ENCODE peak calls at places on chromosomes 6 and 20, in five cellular contexts. B, G, Q, N and T are unnamed samples.

GRCh38 chr6:155493694-155494143 is 38.1 kb upstream of the NOX3 start:
- DNase-seq in B (peak; percentile 81), G (no peak), Q (no peak), N (no peak), T (peak; percentile 55)

GRCh38 chr20:43558412-43559146 is at the start of gene SGK2:
- DNase-seq in B (peak; percentile 83), G (peak; percentile 47), Q (no peak), N (no peak), T (peak; percentile 90)

GRCh38 chr6:144298167-144298671 is 13.1 kb downstream of the UTRN start:
- DNase-seq in B (peak; percentile 24), G (no peak), Q (no peak), N (no peak), T (no peak)

GRCh38 chr6:4928426-4928825 is 75.4 kb downstream of the RPP40 start:
- DNase-seq in B (no peak), G (no peak), Q (no peak), N (no peak), T (no peak)

GRCh38 chr6:14969126-14969525 is 276.7 kb upstream of the JARID2 start:
- DNase-seq in B (no peak), G (no peak), Q (no peak), N (no peak), T (no peak)

GRCh38 chr20:7656662-7657061 is 283.6 kb downstream of the HAO1 start:
- DNase-seq in B (no peak), G (no peak), Q (no peak), N (no peak), T (no peak)

GRCh38 chr6:165439928-165440554 is 130.6 kb upstream of the C6orf118 start:
- DNase-seq in B (peak; percentile 68), G (no peak), Q (no peak), N (no peak), T (no peak)

GRCh38 chr20:20551409-20551808 is 161.0 kb downstream of the RALGAPA2 start:
- DNase-seq in B (no peak), G (no peak), Q (no peak), N (no peak), T (no peak)

GRCh38 chr6:44105146-44105545 is 22.1 kb downstream of the MRPL14 start:
- DNase-seq in B (no peak), G (no peak), Q (no peak), N (no peak), T (no peak)

GRCh38 chr6:3139090-3139903 is 18.0 kb downstream of the TUBB2A start:
- DNase-seq in B (peak; percentile 82), G (no peak), Q (peak; percentile 79), N (no peak), T (no peak)

GRCh38 chr6:89311853-89312531 is 3.1 kb downstream of the GABRR2 start:
- DNase-seq in B (peak; percentile 62), G (no peak), Q (peak; percentile 48), N (peak; percentile 93), T (peak; percentile 43)

GRCh38 chr6:47789553-47789952 is 7.7 kb downstream of the OPN5 start:
- DNase-seq in B (no peak), G (no peak), Q (no peak), N (no peak), T (no peak)

GRCh38 chr6:13159295-13159694 is 169.0 kb downstream of the TBC1D7 start:
- DNase-seq in B (no peak), G (no peak), Q (peak; percentile 76), N (no peak), T (no peak)

GRCh38 chr6:157020398-157021266 is 243.5 kb downstream of the ARID1B start:
- DNase-seq in B (peak; percentile 68), G (no peak), Q (peak; percentile 64), N (peak; percentile 93), T (peak; percentile 31)

GRCh38 chr6:149112976-149113375 is 204.5 kb upstream of the TAB2 start:
- DNase-seq in B (no peak), G (no peak), Q (no peak), N (no peak), T (no peak)

GRCh38 chr6:151240036-151240685 is 394 bp downstream of the AKAP12 start:
- DNase-seq in B (peak; percentile 83), G (peak; percentile 74), Q (no peak), N (peak; percentile 92), T (peak; percentile 49)

GRCh38 chr6:39929039-39929732 is 5.1 kb downstream of the MOCS1 start:
- DNase-seq in B (no peak), G (peak; percentile 16), Q (no peak), N (no peak), T (no peak)

GRCh38 chr20:36085686-36086267 is 68.8 kb upstream of the EPB41L1 start:
- DNase-seq in B (peak; percentile 85), G (no peak), Q (no peak), N (no peak), T (peak; percentile 93)

GRCh38 chr6:131101911-131102680 is 33.2 kb upstream of the AKAP7 start:
- DNase-seq in B (peak; percentile 49), G (no peak), Q (no peak), N (no peak), T (no peak)

GRCh38 chr6:144151010-144151727 is 852 bp downstream of the STX11 start:
- DNase-seq in B (peak; percentile 28), G (peak; percentile 77), Q (peak; percentile 77), N (no peak), T (no peak)

GRCh38 chr20:44660506-44660905 is 9.0 kb upstream of the ADA start:
- DNase-seq in B (no peak), G (no peak), Q (peak; percentile 48), N (no peak), T (no peak)

GRCh38 chr20:5349448-5349847 is 32.7 kb upstream of the PROKR2 start:
- DNase-seq in B (no peak), G (no peak), Q (no peak), N (no peak), T (no peak)

GRCh38 chr20:15930324-15931305 is 642.6 kb downstream of the KIF16B start:
- DNase-seq in B (peak; percentile 70), G (no peak), Q (no peak), N (no peak), T (no peak)

GRCh38 chr20:57103146-57103800 is 163.2 kb downstream of the BMP7 start:
- DNase-seq in B (no peak), G (no peak), Q (no peak), N (no peak), T (no peak)

GRCh38 chr20:44701889-44702288 is 13.3 kb upstream of the CCN5 start:
- DNase-seq in B (no peak), G (no peak), Q (no peak), N (peak; percentile 59), T (no peak)

GRCh38 chr20:62692176-62692575 is 16.5 kb upstream of the NTSR1 start:
- DNase-seq in B (no peak), G (no peak), Q (no peak), N (no peak), T (no peak)

GRCh38 chr6:7106752-7107577 is 796 bp upstream of the RREB1 start:
- DNase-seq in B (peak; percentile 68), G (peak; percentile 90), Q (peak; percentile 60), N (peak; percentile 92), T (peak; percentile 20)

GRCh38 chr20:45059022-45059728 is 41.8 kb downstream of the KCNS1 start:
- DNase-seq in B (no peak), G (no peak), Q (no peak), N (no peak), T (no peak)

GRCh38 chr20:43631598-43631997 is 35.3 kb upstream of the MYBL2 start:
- DNase-seq in B (no peak), G (no peak), Q (no peak), N (no peak), T (no peak)

GRCh38 chr6:26087284-26088115 is at the start of gene HFE:
- DNase-seq in B (peak; percentile 64), G (peak; percentile 87), Q (peak; percentile 8), N (peak; percentile 90), T (peak; percentile 56)

GRCh38 chr20:43287637-43288036 is 97.9 kb upstream of the PTPRT start:
- DNase-seq in B (no peak), G (no peak), Q (no peak), N (no peak), T (no peak)

GRCh38 chr6:90479603-90479926 is 107.3 kb downstream of the MAP3K7 start:
- DNase-seq in B (no peak), G (no peak), Q (no peak), N (no peak), T (no peak)
- TF ChIP-seq CTCF in B (no peak), G (no peak), Q (no peak), N (no peak), T (no peak)

DNA sequence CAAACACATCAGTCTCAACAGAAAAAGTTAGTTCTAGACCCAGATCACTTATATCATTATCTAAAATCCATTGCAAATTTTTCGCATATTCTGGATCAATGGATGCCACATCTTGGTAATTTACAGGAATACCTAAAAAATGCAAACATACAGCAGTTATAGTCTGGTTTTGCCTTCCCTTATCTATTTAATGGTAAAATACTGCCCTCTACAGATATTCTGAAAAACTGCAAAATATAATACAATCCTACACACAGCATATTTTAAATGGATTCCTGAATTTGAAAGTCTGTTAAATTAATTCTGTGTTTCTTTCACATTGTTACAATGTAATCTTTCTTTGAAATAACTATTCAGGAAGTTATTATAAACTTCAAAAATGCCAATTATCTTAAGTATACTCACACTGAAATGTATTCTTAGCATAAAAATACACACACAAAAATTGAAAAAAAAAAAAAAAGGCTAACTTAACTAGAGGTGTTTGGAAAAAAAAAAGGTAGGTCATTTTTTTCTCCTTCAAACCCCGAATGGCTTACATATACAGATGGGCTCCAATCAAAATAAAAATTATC is 88.4 kb downstream of the HACE1 start:
- DNase-seq in B (peak; percentile 11), G (no peak), Q (no peak), N (no peak), T (no peak)
- TF ChIP-seq CTCF in B (peak; percentile 78), G (no peak), Q (no peak), N (no peak), T (peak; percentile 24)

GRCh38 chr6:138285800-138286199 is 67.5 kb upstream of the PBOV1 start:
- DNase-seq in B (no peak), G (no peak), Q (no peak), N (no peak), T (no peak)
- TF ChIP-seq CTCF in B (no peak), G (no peak), Q (no peak), N (no peak), T (no peak)

GRCh38 chr6:137590684-137591083 is 96.5 kb upstream of the OLIG3 start:
- DNase-seq in B (no peak), G (no peak), Q (no peak), N (no peak), T (no peak)

GRCh38 chr6:137588472-137588871 is 94.3 kb upstream of the OLIG3 start:
- DNase-seq in B (no peak), G (no peak), Q (no peak), N (no peak), T (no peak)

DNA sequence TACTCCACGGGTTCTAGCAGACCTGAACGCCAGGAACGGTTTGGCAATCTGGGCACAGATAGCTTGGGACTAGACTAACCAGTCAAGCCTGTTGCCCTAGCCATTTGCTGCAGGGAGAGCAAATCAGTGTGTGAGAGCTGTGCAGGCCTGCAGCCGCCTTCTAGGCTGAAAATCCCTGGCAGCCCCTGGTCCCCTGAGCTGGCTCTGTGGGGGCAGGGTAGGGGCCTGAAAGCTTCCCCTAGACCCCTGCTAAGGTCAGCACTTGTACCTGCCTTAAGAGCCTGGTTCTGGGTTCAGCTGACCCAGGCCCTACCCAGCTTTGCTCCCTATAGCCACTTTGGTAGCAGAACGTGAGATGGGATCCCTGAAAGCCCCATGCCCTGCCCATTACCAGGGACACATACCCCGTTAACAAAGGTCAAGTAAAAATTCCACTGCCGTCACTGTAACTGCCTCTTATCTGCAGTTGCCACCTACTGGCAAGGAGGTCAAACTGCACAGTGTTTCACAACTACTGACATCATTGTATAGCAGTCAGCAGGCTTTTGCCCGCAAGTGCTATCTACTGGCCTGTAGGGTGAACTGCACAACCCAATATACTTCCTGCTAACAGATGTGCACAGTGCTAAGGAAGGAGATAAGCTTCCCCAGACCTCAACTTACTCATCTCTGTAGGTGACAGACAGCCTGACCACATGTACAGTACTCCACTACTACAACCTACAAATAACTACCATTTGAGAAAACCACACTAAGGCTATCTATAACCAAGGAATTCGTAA is 95.1 kb upstream of the OLIG3 start:
- DNase-seq in B (peak; percentile 29), G (no peak), Q (peak; percentile 67), N (no peak), T (peak; percentile 27)
- TF ChIP-seq CTCF in B (peak; percentile 31), G (peak; percentile 27), Q (peak; percentile 71), N (no peak), T (peak; percentile 55)